ENCODE peak calls at places on chromosomes 3 and 15, in seven cellular contexts. Y, Q, R, Z, S, I and P are unnamed samples.

GRCh38 chr15:75598361-75598760 is 19.2 kb upstream of the PTPN9 start:
- DNase-seq in Q (no peak), Z (no peak), R (no peak), Y (no peak), S (no peak), I (no peak), P (no peak)

GRCh38 chr3:171393032-171393744 is 67.0 kb downstream of the TNIK start:
- DNase-seq in Y (peak), Q (no peak), S (peak), R (no peak), I (no peak), Z (peak), P (no peak)

GRCh38 chr3:184740509-184741258 is 28.8 kb upstream of the MAGEF1 start:
- DNase-seq in R (no peak), Z (no peak), I (peak), Y (no peak), Q (no peak), S (peak), P (no peak)

GRCh38 chr3:100954199-100954935 is 38.9 kb downstream of the ABI3BP start:
- DNase-seq in I (no peak), Z (no peak), Q (no peak), S (no peak), R (no peak), Y (no peak), P (no peak)

GRCh38 chr3:180306691-180307090 is 270.0 kb upstream of the PEX5L start:
- DNase-seq in S (no peak), R (no peak), Y (peak), Z (no peak), I (no peak), Q (no peak), P (no peak)

GRCh38 chr3:172142074-172143059 is 103.0 kb downstream of the FNDC3B start:
- DNase-seq in Z (no peak), R (no peak), Q (no peak), I (no peak), S (peak), Y (no peak), P (no peak)

GRCh38 chr3:31997500-31997899 is 15.9 kb downstream of the ZNF860 start:
- DNase-seq in R (no peak), Z (no peak), Y (no peak), I (no peak), S (peak), Q (no peak), P (no peak)

GRCh38 chr3:105214575-105214974 is 152.1 kb upstream of the ALCAM start:
- DNase-seq in I (no peak), Y (no peak), S (no peak), R (no peak), Q (no peak), Z (no peak), P (no peak)

GRCh38 chr3:100637197-100637631 is 27.8 kb downstream of the ADGRG7 start:
- DNase-seq in S (no peak), Z (no peak), I (no peak), Y (no peak), Q (no peak), R (no peak), P (no peak)

GRCh38 chr3:27201435-27201966 is 167.7 kb downstream of the NEK10 start:
- DNase-seq in R (no peak), Y (no peak), Q (no peak), I (no peak), S (no peak), Z (no peak), P (no peak)

GRCh38 chr3:193665370-193665989 is 72.5 kb downstream of the OPA1 start:
- DNase-seq in Y (no peak), R (no peak), Q (no peak), I (peak), Z (peak), S (peak), P (no peak)

GRCh38 chr15:33194237-33194636 is 277 bp downstream of the FMN1 start:
- DNase-seq in Y (no peak), Z (no peak), Q (no peak), I (no peak), R (peak), S (no peak), P (no peak)

GRCh38 chr3:190385835-190386688 is 1.9 kb upstream of the CLDN16 start:
- DNase-seq in Z (peak), R (no peak), Y (no peak), Q (peak), S (peak), I (peak), P (no peak)

GRCh38 chr3:134406331-134407246 is 32.3 kb upstream of the AMOTL2 start:
- DNase-seq in R (no peak), Z (no peak), Q (no peak), Y (peak), S (no peak), I (no peak), P (no peak)

DNA sequence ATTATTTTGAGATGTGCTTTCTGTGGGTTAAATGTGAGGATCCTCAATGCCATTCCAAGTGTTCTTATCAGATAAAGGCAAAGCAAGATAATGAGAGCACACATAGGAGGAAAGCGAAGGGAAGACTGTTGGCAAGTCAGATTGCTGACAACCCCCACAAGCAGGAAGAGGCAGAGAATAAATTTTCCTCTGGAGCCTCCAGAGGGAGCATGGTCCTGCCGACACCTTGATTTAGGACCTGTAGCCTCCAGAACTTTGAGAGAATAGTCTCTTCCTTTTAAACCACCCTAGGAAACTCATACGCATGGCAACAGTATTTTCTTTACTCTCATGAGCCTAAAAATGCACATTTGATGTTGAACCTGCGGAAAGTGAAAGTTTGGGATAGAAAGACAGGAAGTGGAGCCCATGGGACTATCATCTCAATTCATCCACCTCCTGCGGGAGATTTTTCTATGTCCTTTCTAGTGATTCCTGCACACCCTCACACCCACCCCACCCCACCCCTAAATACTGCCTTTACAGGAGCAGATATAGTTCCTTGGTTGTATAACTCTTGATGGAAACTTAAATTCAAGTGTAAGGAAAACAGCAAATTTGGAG is 116.7 kb upstream of the LPP start:
- DNase-seq in R (no peak), Y (peak), I (peak), Z (no peak), Q (no peak), S (peak), P (peak)
- TF ChIP-seq CTCF in R (peak), Y (peak), I (peak), Z (peak), Q (peak), S (peak), P (peak)

GRCh38 chr3:25576836-25577454 is 87.8 kb downstream of the TOP2B start:
- DNase-seq in S (no peak), Z (no peak), I (no peak), Y (no peak), Q (no peak), R (no peak), P (no peak)
- TF ChIP-seq CTCF in S (no peak), Z (no peak), I (peak), Y (no peak), Q (no peak), R (no peak), P (no peak)

DNA sequence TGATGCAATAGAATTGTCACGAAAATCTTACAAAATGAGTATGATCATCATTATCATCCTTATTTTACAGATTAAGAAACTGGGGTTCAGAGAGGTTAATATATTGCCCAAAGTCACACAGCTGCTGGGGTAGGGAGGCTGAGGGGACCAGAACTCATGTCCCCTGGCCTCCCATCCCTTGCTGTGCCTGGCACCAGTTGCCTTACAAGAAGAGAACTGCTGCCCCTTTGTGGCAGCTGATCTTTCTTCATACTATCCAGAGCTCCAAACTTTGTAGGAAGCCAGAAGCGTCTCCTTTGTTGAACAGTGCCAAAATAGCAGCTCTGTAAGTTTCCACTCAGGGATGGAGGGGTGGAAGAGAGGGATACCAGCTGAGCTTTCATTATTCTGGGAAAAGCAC is 236.8 kb upstream of the TBC1D5 start:
- DNase-seq in Y (no peak), S (no peak), I (no peak), Q (no peak), R (peak), Z (no peak), P (no peak)
- TF ChIP-seq CTCF in Y (no peak), S (no peak), I (peak), Q (no peak), R (no peak), Z (no peak), P (no peak)

GRCh38 chr3:75171632-75172230 is 492.4 kb upstream of the FRG2C start:
- DNase-seq in S (peak), I (no peak), Z (no peak), Q (no peak), R (no peak), Y (no peak), P (no peak)
- TF ChIP-seq CTCF in S (peak), I (peak), Z (peak), Q (peak), R (no peak), Y (no peak), P (peak)

GRCh38 chr3:188207941-188208750 is 54.2 kb downstream of the LPP start:
- DNase-seq in Q (no peak), Y (no peak), Z (no peak), R (no peak), S (no peak), I (no peak), P (no peak)

GRCh38 chr3:188204516-188204915 is 50.6 kb downstream of the LPP start:
- DNase-seq in I (no peak), R (no peak), Y (no peak), S (no peak), Z (no peak), Q (no peak), P (no peak)

GRCh38 chr3:188206787-188207186 is 52.8 kb downstream of the LPP start:
- DNase-seq in I (no peak), Q (no peak), Z (no peak), R (no peak), S (no peak), Y (no peak), P (no peak)

GRCh38 chr3:188208751-188209433 is 54.9 kb downstream of the LPP start:
- DNase-seq in R (no peak), Y (no peak), Z (no peak), S (peak), Q (no peak), I (no peak), P (no peak)

DNA sequence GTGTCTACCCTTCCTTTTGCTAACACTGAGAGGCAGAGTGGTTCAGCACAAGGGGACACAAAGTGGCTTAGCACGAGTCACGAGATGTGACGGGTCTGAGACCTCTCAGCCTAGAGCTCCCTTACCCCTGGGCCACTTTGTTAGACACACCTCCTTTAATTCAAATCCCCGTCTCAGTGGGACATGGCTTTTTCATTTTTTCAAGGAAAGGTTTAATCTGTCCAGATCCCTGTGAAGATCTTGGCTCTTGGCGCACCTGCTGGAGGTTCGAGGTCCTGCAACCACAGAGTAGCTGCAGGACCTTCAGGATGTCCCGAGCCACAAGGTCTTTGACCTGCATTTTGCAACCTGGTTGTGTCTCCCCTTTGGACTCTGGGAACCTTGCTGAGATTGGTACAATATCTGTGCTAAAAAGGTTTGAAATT is 52.0 kb downstream of the LPP start:
- DNase-seq in S (no peak), Q (no peak), Y (no peak), Z (no peak), R (no peak), I (peak), P (peak)
- TF ChIP-seq CTCF in S (no peak), Q (peak), Y (no peak), Z (peak), R (no peak), I (peak), P (peak)

GRCh38 chr3:140092883-140093536 is 158.0 kb downstream of the CLSTN2 start:
- DNase-seq in Q (no peak), Y (no peak), Z (no peak), S (no peak), I (no peak), R (no peak), P (no peak)
- TF ChIP-seq CTCF in Q (no peak), Y (no peak), Z (no peak), S (no peak), I (peak), R (no peak), P (no peak)

DNA sequence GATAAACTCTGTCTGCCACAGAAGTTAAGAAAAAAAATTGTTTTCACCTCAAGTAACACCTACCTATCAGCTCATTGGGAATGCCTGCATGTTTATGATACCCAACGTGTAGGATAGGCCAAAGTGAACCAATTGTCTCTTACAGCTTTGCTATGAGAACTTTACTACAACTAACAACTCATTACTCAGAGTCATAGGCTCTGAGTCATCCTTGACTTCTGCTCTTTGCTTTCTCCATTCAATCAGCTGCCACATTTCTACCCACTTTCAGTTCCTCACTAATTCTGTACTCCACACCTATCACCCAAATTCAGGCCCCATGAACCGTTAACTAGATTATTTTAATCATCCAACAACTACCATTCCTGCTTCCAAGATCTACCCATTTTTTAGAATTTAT is 843.9 kb downstream of the TUSC7 start:
- DNase-seq in R (no peak), Z (no peak), Y (no peak), S (peak), Q (no peak), I (no peak), P (no peak)
- TF ChIP-seq CTCF in R (no peak), Z (no peak), Y (no peak), S (no peak), Q (no peak), I (no peak), P (no peak)